ENCODE peak calls at places on chromosomes 3 and 15, in five cellular contexts. P, K, T, J and V are unnamed samples.

GRCh38 chr3:51340311-51340829 is 44.7 kb upstream of the MANF start:
- DNase-seq in P (no peak), K (peak), T (no peak), J (no peak), V (no peak)

GRCh38 chr3:187746479-187747335 is 1.4 kb upstream of the BCL6 start:
- DNase-seq in P (no peak), K (no peak), T (no peak), J (no peak), V (peak)

GRCh38 chr3:1979961-1980615 is 118.6 kb upstream of the CNTN4 start:
- DNase-seq in P (no peak), K (no peak), T (no peak), J (no peak), V (no peak)

GRCh38 chr15:84813931-84814330 is 3.2 kb upstream of the ALPK3 start:
- DNase-seq in P (no peak), K (no peak), T (no peak), J (no peak), V (no peak)

GRCh38 chr3:98784666-98785600 is 21.8 kb downstream of the ST3GAL6 start:
- DNase-seq in P (no peak), K (peak), T (no peak), J (no peak), V (no peak)

GRCh38 chr15:78007965-78008886 is 69.3 kb downstream of the TBC1D2B start:
- DNase-seq in P (no peak), K (no peak), T (no peak), J (no peak), V (no peak)

GRCh38 chr3:170703121-170703588 is 117.3 kb upstream of the SLC7A14 start:
- DNase-seq in P (no peak), K (no peak), T (no peak), J (no peak), V (peak)

GRCh38 chr3:187669675-187670504 is at the start of gene SST:
- DNase-seq in P (peak), K (peak), T (no peak), J (no peak), V (no peak)

GRCh38 chr3:122668930-122669730 is 11.5 kb upstream of the PARP14 start:
- DNase-seq in P (no peak), K (peak), T (no peak), J (no peak), V (peak)

GRCh38 chr3:191774485-191774884 is 313.5 kb downstream of the PYDC2 start:
- DNase-seq in P (peak), K (no peak), T (no peak), J (no peak), V (no peak)

GRCh38 chr3:79461129-79461792 is 306.5 kb downstream of the ROBO1 start:
- DNase-seq in P (no peak), K (no peak), T (no peak), J (peak), V (no peak)

GRCh38 chr15:66844747-66845145 is 142.7 kb downstream of the SMAD6 start:
- DNase-seq in P (no peak), K (no peak), T (no peak), J (no peak), V (no peak)

GRCh38 chr15:64836023-64836536 is 5.6 kb upstream of the PLEKHO2 start:
- DNase-seq in P (no peak), K (no peak), T (no peak), J (no peak), V (no peak)

DNA sequence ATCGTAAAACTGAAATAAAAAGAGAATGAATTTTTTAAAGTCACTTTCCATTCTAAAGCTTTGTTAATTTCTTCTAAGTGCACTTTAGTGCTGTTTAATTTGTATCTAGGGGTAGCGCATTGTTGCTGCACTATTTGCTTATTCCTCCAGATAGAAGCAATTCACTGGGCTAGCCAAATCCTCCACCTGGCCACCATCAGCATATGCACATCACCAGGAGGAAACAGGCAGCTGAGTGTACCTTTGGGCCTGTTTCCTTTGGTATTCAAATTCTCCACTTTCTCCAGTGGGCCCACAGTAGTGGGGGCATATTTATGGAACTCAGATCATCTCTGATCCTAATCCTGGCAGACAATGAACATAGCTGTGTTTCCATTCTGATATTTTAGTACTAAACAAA is 29.8 kb upstream of the CPB1 start:
- DNase-seq in P (no peak), K (no peak), T (no peak), J (no peak), V (no peak)
- TF ChIP-seq FOXM1 in P (no peak), K (no peak), T (no peak), J (no peak), V (no peak)

GRCh38 chr3:9914559-9915251 is 2.2 kb upstream of the IL17RC start:
- DNase-seq in P (no peak), K (peak), T (no peak), J (peak), V (no peak)

GRCh38 chr3:9913601-9914000 is 3.3 kb upstream of the IL17RC start:
- DNase-seq in P (no peak), K (no peak), T (no peak), J (peak), V (no peak)

GRCh38 chr3:9912294-9912935 is 4.5 kb upstream of the IL17RC start:
- DNase-seq in P (no peak), K (no peak), T (no peak), J (no peak), V (no peak)

GRCh38 chr3:9915252-9916141 is 1.4 kb upstream of the IL17RC start:
- DNase-seq in P (peak), K (peak), T (no peak), J (peak), V (no peak)

GRCh38 chr3:9914011-9914410 is 2.9 kb upstream of the IL17RC start:
- DNase-seq in P (no peak), K (no peak), T (no peak), J (peak), V (no peak)
- TF ChIP-seq FOXM1 in P (no peak), K (no peak), T (no peak), J (no peak), V (no peak)

GRCh38 chr15:51095681-51096331 is 1.1 kb upstream of the TNFAIP8L3 start:
- DNase-seq in P (no peak), K (no peak), T (no peak), J (no peak), V (no peak)

GRCh38 chr15:51094606-51095569 is at the start of gene TNFAIP8L3:
- DNase-seq in P (peak), K (peak), T (no peak), J (peak), V (no peak)

GRCh38 chr15:51092480-51092879 is 2.2 kb downstream of the TNFAIP8L3 start:
- DNase-seq in P (no peak), K (no peak), T (no peak), J (no peak), V (no peak)

GRCh38 chr15:51093488-51093864 is 1.2 kb downstream of the TNFAIP8L3 start:
- DNase-seq in P (no peak), K (no peak), T (no peak), J (no peak), V (no peak)

DNA sequence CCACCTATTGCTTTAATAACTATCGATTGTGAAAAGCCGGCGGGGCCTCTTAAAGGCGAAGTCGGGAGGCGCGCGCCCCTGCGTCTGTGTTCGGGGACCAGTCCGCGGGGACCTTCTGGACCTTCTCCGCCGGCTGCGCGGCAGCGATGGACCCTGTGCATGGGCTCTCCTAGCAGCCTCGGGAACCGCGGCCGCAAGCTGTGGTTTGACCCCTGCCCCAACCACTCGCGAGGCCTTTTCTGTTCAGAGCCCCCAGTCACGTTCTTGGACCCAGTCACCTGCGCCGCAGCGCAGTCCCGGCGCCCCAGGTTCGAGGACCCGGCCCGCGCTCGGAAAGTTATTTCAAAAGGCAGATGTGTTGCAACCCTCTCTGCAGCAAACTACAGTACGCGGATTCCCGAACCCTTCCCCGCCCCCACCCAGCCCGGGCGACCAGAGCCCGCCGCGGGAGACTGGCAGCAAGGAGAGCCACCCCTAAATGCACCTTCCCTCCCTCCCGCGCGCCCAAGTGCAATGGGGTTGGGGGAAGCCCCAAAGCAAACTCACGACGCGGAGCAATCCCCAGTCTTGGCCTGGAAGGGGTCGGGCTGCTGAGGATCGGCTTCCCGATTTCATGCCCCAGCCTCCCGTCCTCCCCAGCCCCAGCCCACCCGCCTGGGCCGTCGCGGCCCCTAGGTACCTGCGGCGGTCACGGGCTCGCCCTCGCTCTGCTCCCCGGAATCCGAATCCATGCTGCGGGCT is 671 bp downstream of the TNFAIP8L3 start:
- DNase-seq in P (peak), K (peak), T (no peak), J (peak), V (no peak)
- TF ChIP-seq FOXM1 in P (no peak), K (no peak), T (no peak), J (no peak), V (no peak)

DNA sequence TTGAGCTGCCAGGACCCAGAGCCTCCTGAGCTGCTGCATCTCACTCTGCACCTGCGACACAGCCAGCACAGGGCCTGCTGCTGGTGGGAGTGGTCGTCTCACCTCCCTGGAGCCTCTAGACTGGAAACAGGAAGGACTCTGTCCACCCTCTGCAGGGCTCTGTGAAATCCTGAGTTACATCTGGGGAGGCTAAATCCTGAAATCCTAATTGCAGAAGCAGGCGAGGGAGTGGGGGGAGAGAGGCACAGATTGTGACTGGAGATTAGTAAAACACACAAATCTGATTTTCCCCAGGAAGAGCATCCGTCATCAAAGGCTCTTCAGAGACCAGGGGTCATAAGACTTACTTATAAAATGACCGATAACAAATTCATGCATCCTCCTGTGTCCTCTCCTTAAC is 31.6 kb upstream of the GABRG3 start:
- DNase-seq in P (no peak), K (no peak), T (no peak), J (peak), V (no peak)
- TF ChIP-seq FOXM1 in P (no peak), K (no peak), T (no peak), J (no peak), V (no peak)

DNA sequence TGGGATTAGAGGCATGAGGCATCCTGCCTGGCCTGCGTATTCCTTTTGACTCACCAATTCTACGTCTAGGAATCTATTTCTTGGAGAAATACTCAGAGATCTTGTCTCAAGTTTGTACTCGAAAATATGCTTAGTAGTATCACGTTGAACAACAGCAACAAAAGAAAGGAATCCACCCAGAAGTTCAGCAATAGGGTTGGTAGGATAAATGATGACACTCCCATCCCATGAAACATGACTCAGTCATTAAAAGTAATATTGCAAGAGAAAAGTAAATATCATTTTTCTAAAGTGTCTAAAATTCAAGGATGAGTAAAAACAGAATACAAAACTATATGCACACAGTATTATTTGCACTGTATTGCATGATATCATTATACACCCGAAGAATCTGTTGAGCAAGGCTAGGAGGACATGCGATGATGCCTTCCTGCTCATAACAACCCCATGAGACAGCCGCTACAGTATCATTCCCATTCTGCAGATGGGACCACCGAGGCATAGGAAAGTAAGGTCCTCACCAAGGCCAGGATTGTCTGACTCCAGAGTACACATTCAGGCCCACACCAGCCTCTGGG is 61.5 kb downstream of the SLC6A1 start:
- DNase-seq in P (no peak), K (no peak), T (no peak), J (no peak), V (no peak)
- TF ChIP-seq FOXM1 in P (no peak), K (no peak), T (no peak), J (no peak), V (no peak)

GRCh38 chr3:40387001-40387894 is at the start of gene ENTPD3:
- DNase-seq in P (no peak), K (no peak), T (no peak), J (peak), V (peak)
- TF ChIP-seq FOXM1 in P (no peak), K (no peak), T (no peak), J (no peak), V (no peak)

GRCh38 chr15:31434418-31435255 is 108.0 kb downstream of the KLF13 start:
- DNase-seq in P (no peak), K (no peak), T (peak), J (no peak), V (no peak)
- TF ChIP-seq FOXM1 in P (no peak), K (no peak), T (no peak), J (no peak), V (no peak)